ENCODE peak calls at places on chromosomes 5 and 9, in four cellular contexts. A is mammary epithelial cell, H is kidney, E is right atrium auricular region. Z is an unnamed sample.
A peak's percentile ranks its signal among the peaks of the same experiment; 100 is the strongest.

GRCh38 chr9:3271581-3271980 is 254.2 kb downstream of the RFX3 start:
- DNase-seq in H (no peak), A (no peak), E (no peak), Z (no peak)

GRCh38 chr5:167167191-167167590 is 1124.3 kb upstream of the WWC1 start:
- DNase-seq in A (no peak), H (no peak), E (no peak), Z (no peak)

GRCh38 chr9:73270967-73271722 is 119.5 kb downstream of the ANXA1 start:
- DNase-seq in A (peak; percentile 88), H (no peak), E (no peak), Z (no peak)

GRCh38 chr9:134880484-134881312 is at the start of gene FCN2:
- DNase-seq in A (no peak), E (no peak), H (no peak), Z (no peak)

GRCh38 chr9:38145526-38146053 is 76.6 kb upstream of the SHB start:
- DNase-seq in E (no peak), H (no peak), A (no peak), Z (no peak)

GRCh38 chr5:110752953-110753352 is 14.1 kb downstream of the SLC25A46 start:
- DNase-seq in A (no peak), E (no peak), H (no peak), Z (no peak)

GRCh38 chr5:152331718-152332117 is 73.4 kb downstream of the NMUR2 start:
- DNase-seq in E (no peak), H (no peak), A (peak; percentile 16), Z (no peak)

GRCh38 chr9:20640331-20641187 is 18.3 kb upstream of the MLLT3 start:
- DNase-seq in H (peak; percentile 91), A (peak; percentile 81), E (no peak), Z (no peak)

GRCh38 chr9:77454668-77455067 is 193.5 kb downstream of the GNA14 start:
- DNase-seq in E (no peak), H (no peak), A (no peak), Z (no peak)

GRCh38 chr5:126044111-126044668 is 379.0 kb upstream of the GRAMD2B start:
- DNase-seq in E (no peak), H (no peak), A (peak; percentile 5), Z (no peak)

GRCh38 chr5:54013556-54014157 is 296.7 kb downstream of the ARL15 start:
- DNase-seq in E (peak; percentile 60), H (no peak), A (peak; percentile 88), Z (no peak)

GRCh38 chr9:92350129-92350739 is 24.5 kb downstream of the CENPP start:
- DNase-seq in H (no peak), A (no peak), E (no peak), Z (no peak)

GRCh38 chr5:138230261-138230660 is 17.1 kb upstream of the CDC23 start:
- DNase-seq in A (no peak), H (peak; percentile 81), E (peak; percentile 61), Z (no peak)

GRCh38 chr9:26058111-26058895 is 380.1 kb upstream of the TUSC1 start:
- DNase-seq in A (peak; percentile 9), H (no peak), E (no peak), Z (no peak)

GRCh38 chr9:134066546-134066922 is 1.3 kb downstream of the BRD3 start:
- DNase-seq in E (no peak), H (no peak), A (no peak), Z (no peak)

GRCh38 chr9:18159254-18159653 is 314.7 kb upstream of the ADAMTSL1 start:
- DNase-seq in A (no peak), E (no peak), H (no peak), Z (no peak)

GRCh38 chr5:135829681-135830383 is 4.6 kb upstream of the SLC25A48 start:
- DNase-seq in E (peak; percentile 57), A (peak; percentile 35), H (peak; percentile 80), Z (peak; percentile 11)

GRCh38 chr5:167361841-167362240 is 929.6 kb upstream of the WWC1 start:
- DNase-seq in A (no peak), H (no peak), E (no peak), Z (no peak)

GRCh38 chr5:61000887-61001286 is 55.9 kb downstream of the NDUFAF2 start:
- DNase-seq in E (no peak), A (no peak), H (no peak), Z (no peak)

GRCh38 chr5:56148453-56148971 is 84.6 kb downstream of the ANKRD55 start:
- DNase-seq in A (no peak), H (no peak), E (no peak), Z (no peak)

DNA sequence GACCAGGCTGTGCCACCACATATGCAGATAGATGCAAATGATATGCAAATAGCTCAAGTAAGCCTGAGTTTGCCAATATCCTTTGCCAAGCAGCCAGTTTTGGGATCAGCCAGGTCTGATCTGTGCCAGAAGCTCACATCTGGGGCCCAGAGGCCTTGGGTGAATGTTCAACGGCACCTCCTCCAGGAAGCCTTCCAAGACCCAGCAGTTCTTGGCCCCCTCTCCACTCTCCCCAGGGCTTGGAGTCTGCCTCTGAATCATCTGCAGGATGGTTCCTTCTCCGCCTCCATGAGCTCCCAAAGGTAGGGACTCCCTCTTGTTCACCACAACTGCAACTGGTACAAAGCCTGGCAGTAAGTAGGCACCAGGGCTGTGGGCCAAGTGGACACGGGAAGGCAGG is 99.9 kb downstream of the C9orf50 start:
- DNase-seq in E (no peak), A (no peak), H (no peak), Z (no peak)
- H3K9me3 ChIP-seq in E (no peaks in the 10 kb centered on the region), A (no peaks in the 10 kb centered on the region), H (no peaks in the 10 kb centered on the region), Z (no peaks in the 10 kb centered on the region)

GRCh38 chr5:149485655-149486615 is 65.3 kb downstream of the CSNK1A1 start:
- DNase-seq in A (peak; percentile 99), E (peak; percentile 96), H (no peak), Z (no peak)

GRCh38 chr5:149487672-149488071 is 63.6 kb downstream of the CSNK1A1 start:
- DNase-seq in A (no peak), E (no peak), H (no peak), Z (no peak)

GRCh38 chr5:149488645-149489306 is 62.5 kb downstream of the CSNK1A1 start:
- DNase-seq in A (peak; percentile 68), H (no peak), E (no peak), Z (no peak)

GRCh38 chr5:149489605-149490037 is 61.6 kb downstream of the CSNK1A1 start:
- DNase-seq in A (no peak), H (no peak), E (no peak), Z (no peak)

GRCh38 chr5:149486726-149487635 is 64.3 kb downstream of the CSNK1A1 start:
- DNase-seq in H (no peak), E (no peak), A (peak; percentile 86), Z (no peak)
- H3K4me1 ChIP-seq in H (peaks cover 15% of the 10 kb centered on the region), E (peaks cover 57% of the 10 kb centered on the region), A (peaks cover 63% of the 10 kb centered on the region), Z (no peaks in the 10 kb centered on the region)

GRCh38 chr5:133700251-133700650 is 87.9 kb upstream of the FSTL4 start:
- DNase-seq in H (no peak), A (no peak), E (no peak), Z (no peak)
- H3K4me3 ChIP-seq in H (no peak overlapping the region), A (no peak overlapping the region), E (no peak overlapping the region), Z (no peak overlapping the region)

GRCh38 chr9:96160168-96160567 is 141.8 kb downstream of the HSD17B3 start:
- DNase-seq in E (no peak), A (no peak), H (no peak), Z (no peak)
- H3K9me3 ChIP-seq in E (no peaks in the 10 kb centered on the region), A (no peaks in the 10 kb centered on the region), H (no peaks in the 10 kb centered on the region), Z (no peaks in the 10 kb centered on the region)

GRCh38 chr5:66972004-66972403 is 224.6 kb downstream of the CD180 start:
- DNase-seq in A (no peak), E (no peak), H (no peak), Z (no peak)
- H3K4me1 ChIP-seq in A (peaks cover 9% of the 10 kb centered on the region), E (peaks cover 11% of the 10 kb centered on the region), H (no peaks in the 10 kb centered on the region), Z (no peaks in the 10 kb centered on the region)

GRCh38 chr9:113701741-113702422 is 174.2 kb upstream of the ZNF618 start:
- DNase-seq in A (no peak), E (no peak), H (no peak), Z (no peak)
- H3K4me3 ChIP-seq in A (no peak overlapping the region), E (no peak overlapping the region), H (no peak overlapping the region), Z (no peak overlapping the region)

DNA sequence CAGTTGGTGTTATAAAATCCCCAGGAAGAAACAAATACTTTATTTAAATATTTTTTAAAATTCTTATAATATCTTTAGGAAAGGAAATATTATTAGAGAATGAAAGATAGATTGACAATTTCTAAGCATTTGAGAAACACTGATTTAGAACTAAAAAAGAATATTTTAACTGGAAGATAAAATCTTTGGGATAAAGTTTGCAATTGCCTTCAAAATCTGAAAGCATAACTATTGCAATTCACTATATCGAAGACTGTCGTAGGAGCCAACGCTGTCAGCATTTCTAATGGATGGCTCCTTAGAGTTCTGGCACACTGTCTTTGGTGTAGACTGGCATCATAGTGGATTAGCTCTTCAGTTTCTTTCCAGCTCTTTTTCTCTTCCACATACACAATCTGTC is 1561.3 kb downstream of the MAT2B start:
- DNase-seq in A (no peak), H (no peak), E (no peak), Z (no peak)
- H3K9me3 ChIP-seq in A (no peaks in the 10 kb centered on the region), H (no peaks in the 10 kb centered on the region), E (no peaks in the 10 kb centered on the region), Z (no peaks in the 10 kb centered on the region)